ENCODE peak calls at places on chromosome X, in five cellular contexts. One of them, this sample, is unnamed.

GRCh38 chrX:71253253-71254091 is 468 bp downstream of the ZMYM3 start:
- DNase-seq in left ventricle myocardium inferior: peak; percentile 20
- DNase-seq in astrocyte of the hippocampus: peak; percentile 56
- DNase-seq in AG10803: peak; percentile 32
- DNase-seq in left ventricle myocardium superior: peak; percentile 57
- DNase-seq in this sample: no peak

GRCh38 chrX:53682885-53683555 is 3.5 kb downstream of the HUWE1 start:
- DNase-seq in AG10803: peak; percentile 48
- DNase-seq in astrocyte of the hippocampus: peak; percentile 65
- DNase-seq in left ventricle myocardium superior: no peak
- DNase-seq in left ventricle myocardium inferior: no peak
- DNase-seq in this sample: peak; percentile 47

GRCh38 chrX:119181491-119181890 is 53.9 kb upstream of the KIAA1210 start:
- DNase-seq in left ventricle myocardium inferior: no peak
- DNase-seq in astrocyte of the hippocampus: peak; percentile 25
- DNase-seq in left ventricle myocardium superior: peak; percentile 18
- DNase-seq in AG10803: no peak
- DNase-seq in this sample: peak; percentile 47

GRCh38 chrX:108468486-108468885 is 28.8 kb downstream of the COL4A5 start:
- DNase-seq in astrocyte of the hippocampus: peak; percentile 53
- DNase-seq in AG10803: peak; percentile 50
- DNase-seq in left ventricle myocardium superior: no peak
- DNase-seq in left ventricle myocardium inferior: no peak
- DNase-seq in this sample: no peak

GRCh38 chrX:70201732-70202131 is 24.4 kb downstream of the DGAT2L6 start:
- DNase-seq in left ventricle myocardium inferior: no peak
- DNase-seq in AG10803: no peak
- DNase-seq in left ventricle myocardium superior: no peak
- DNase-seq in astrocyte of the hippocampus: no peak
- DNase-seq in this sample: no peak

GRCh38 chrX:153438522-153438921 is 7.3 kb downstream of the TREX2 start:
- DNase-seq in astrocyte of the hippocampus: peak; percentile 28
- DNase-seq in left ventricle myocardium superior: no peak
- DNase-seq in AG10803: peak; percentile 9
- DNase-seq in left ventricle myocardium inferior: no peak
- DNase-seq in this sample: peak; percentile 39

GRCh38 chrX:107716045-107716684 is 59.4 kb downstream of the TSC22D3 start:
- DNase-seq in astrocyte of the hippocampus: peak; percentile 58
- DNase-seq in left ventricle myocardium inferior: no peak
- DNase-seq in left ventricle myocardium superior: peak; percentile 41
- DNase-seq in AG10803: peak; percentile 23
- DNase-seq in this sample: no peak

GRCh38 chrX:24983931-24984330 is 31.8 kb downstream of the ARX start:
- DNase-seq in astrocyte of the hippocampus: no peak
- DNase-seq in left ventricle myocardium superior: no peak
- DNase-seq in left ventricle myocardium inferior: no peak
- DNase-seq in AG10803: no peak
- DNase-seq in this sample: no peak

GRCh38 chrX:124605518-124605917 is 259.2 kb downstream of the SH2D1A start:
- DNase-seq in AG10803: no peak
- DNase-seq in astrocyte of the hippocampus: no peak
- DNase-seq in left ventricle myocardium superior: no peak
- DNase-seq in left ventricle myocardium inferior: no peak
- DNase-seq in this sample: no peak

GRCh38 chrX:35617836-35618235 is 180.3 kb upstream of the MAGEB16 start:
- DNase-seq in left ventricle myocardium superior: no peak
- DNase-seq in AG10803: no peak
- DNase-seq in astrocyte of the hippocampus: no peak
- DNase-seq in left ventricle myocardium inferior: no peak
- DNase-seq in this sample: peak; percentile 70

GRCh38 chrX:46407753-46408130 is 137.5 kb downstream of the ZNF674 start:
- DNase-seq in left ventricle myocardium superior: no peak
- DNase-seq in astrocyte of the hippocampus: peak; percentile 10
- DNase-seq in left ventricle myocardium inferior: no peak
- DNase-seq in AG10803: peak; percentile 42
- DNase-seq in this sample: no peak

GRCh38 chrX:69103539-69103938 is 61.7 kb downstream of the PJA1 start:
- DNase-seq in AG10803: no peak
- DNase-seq in left ventricle myocardium superior: no peak
- DNase-seq in astrocyte of the hippocampus: no peak
- DNase-seq in left ventricle myocardium inferior: no peak
- DNase-seq in this sample: no peak

GRCh38 chrX:46573896-46574336 is 351 bp downstream of the CHST7 start:
- DNase-seq in AG10803: peak; percentile 44
- DNase-seq in left ventricle myocardium superior: peak; percentile 66
- DNase-seq in left ventricle myocardium inferior: peak; percentile 44
- DNase-seq in astrocyte of the hippocampus: peak; percentile 61
- DNase-seq in this sample: no peak

GRCh38 chrX:70129811-70130210 is 3.4 kb upstream of the IGBP1 start:
- DNase-seq in astrocyte of the hippocampus: no peak
- DNase-seq in left ventricle myocardium superior: no peak
- DNase-seq in left ventricle myocardium inferior: no peak
- DNase-seq in AG10803: peak; percentile 1
- DNase-seq in this sample: peak; percentile 8

GRCh38 chrX:72255445-72255844 is 16.6 kb upstream of the ERCC6L start:
- DNase-seq in AG10803: no peak
- DNase-seq in astrocyte of the hippocampus: peak; percentile 45
- DNase-seq in left ventricle myocardium inferior: no peak
- DNase-seq in left ventricle myocardium superior: no peak
- DNase-seq in this sample: peak; percentile 51

GRCh38 chrX:43224496-43224895 is 431.6 kb upstream of the MAOA start:
- DNase-seq in AG10803: no peak
- DNase-seq in astrocyte of the hippocampus: no peak
- DNase-seq in left ventricle myocardium inferior: no peak
- DNase-seq in left ventricle myocardium superior: no peak
- DNase-seq in this sample: peak; percentile 30

GRCh38 chrX:18674417-18674787 is 2.5 kb upstream of the RS1 start:
- DNase-seq in AG10803: no peak
- DNase-seq in astrocyte of the hippocampus: peak; percentile 18
- DNase-seq in left ventricle myocardium superior: peak; percentile 34
- DNase-seq in left ventricle myocardium inferior: peak; percentile 23
- DNase-seq in this sample: no peak

GRCh38 chrX:107673933-107674479 is 45.7 kb downstream of the PRPS1 start:
- DNase-seq in left ventricle myocardium superior: peak; percentile 85
- DNase-seq in astrocyte of the hippocampus: peak; percentile 90
- DNase-seq in AG10803: peak; percentile 29
- DNase-seq in left ventricle myocardium inferior: peak; percentile 83
- DNase-seq in this sample: peak; percentile 89

GRCh38 chrX:96591418-96591817 is 93.2 kb upstream of the DIAPH2 start:
- DNase-seq in astrocyte of the hippocampus: peak; percentile 6
- DNase-seq in AG10803: peak; percentile 14
- DNase-seq in left ventricle myocardium inferior: no peak
- DNase-seq in left ventricle myocardium superior: no peak
- DNase-seq in this sample: no peak

GRCh38 chrX:136221851-136222513 is 29.2 kb downstream of the MAP7D3 start:
- DNase-seq in left ventricle myocardium superior: no peak
- DNase-seq in left ventricle myocardium inferior: no peak
- DNase-seq in astrocyte of the hippocampus: peak; percentile 41
- DNase-seq in AG10803: peak; percentile 49
- DNase-seq in this sample: no peak

GRCh38 chrX:118459494-118459893 is 36.1 kb upstream of the DOCK11 start:
- DNase-seq in astrocyte of the hippocampus: peak; percentile 53
- DNase-seq in left ventricle myocardium inferior: no peak
- DNase-seq in AG10803: peak; percentile 47
- DNase-seq in left ventricle myocardium superior: no peak
- DNase-seq in this sample: peak; percentile 29

GRCh38 chrX:74521961-74522833 is 92.2 kb downstream of the RLIM start:
- DNase-seq in AG10803: peak; percentile 64
- DNase-seq in astrocyte of the hippocampus: peak; percentile 59
- DNase-seq in left ventricle myocardium inferior: peak; percentile 22
- DNase-seq in left ventricle myocardium superior: no peak
- DNase-seq in this sample: no peak

GRCh38 chrX:22165732-22166457 is 106.8 kb upstream of the CBLL2 start:
- DNase-seq in left ventricle myocardium superior: no peak
- DNase-seq in left ventricle myocardium inferior: no peak
- DNase-seq in AG10803: peak; percentile 15
- DNase-seq in astrocyte of the hippocampus: no peak
- DNase-seq in this sample: no peak

GRCh38 chrX:71859637-71860036 is 51.0 kb upstream of the NHSL2 start:
- DNase-seq in left ventricle myocardium superior: no peak
- DNase-seq in AG10803: peak; percentile 36
- DNase-seq in astrocyte of the hippocampus: peak; percentile 56
- DNase-seq in left ventricle myocardium inferior: no peak
- DNase-seq in this sample: peak; percentile 27

GRCh38 chrX:19344661-19345060 is 934 bp downstream of the PDHA1 start:
- DNase-seq in astrocyte of the hippocampus: no peak
- DNase-seq in left ventricle myocardium superior: no peak
- DNase-seq in AG10803: no peak
- DNase-seq in left ventricle myocardium inferior: no peak
- DNase-seq in this sample: no peak

GRCh38 chrX:46686003-46686645 is 72.8 kb downstream of the SLC9A7 start:
- DNase-seq in AG10803: peak; percentile 56
- DNase-seq in left ventricle myocardium inferior: no peak
- DNase-seq in left ventricle myocardium superior: no peak
- DNase-seq in astrocyte of the hippocampus: peak; percentile 50
- DNase-seq in this sample: peak; percentile 6

GRCh38 chrX:147183161-147183560 is 368.6 kb upstream of the CXorf51A start:
- DNase-seq in astrocyte of the hippocampus: no peak
- DNase-seq in left ventricle myocardium inferior: no peak
- DNase-seq in AG10803: no peak
- DNase-seq in left ventricle myocardium superior: no peak
- DNase-seq in this sample: peak; percentile 40

GRCh38 chrX:153908219-153908875 is 3.9 kb downstream of the AVPR2 start:
- DNase-seq in astrocyte of the hippocampus: no peak
- DNase-seq in left ventricle myocardium inferior: no peak
- DNase-seq in left ventricle myocardium superior: no peak
- DNase-seq in AG10803: no peak
- DNase-seq in this sample: no peak